ENCODE peak calls at places on chromosomes 12 and 14, in four cellular contexts. One of them, this sample, is unnamed.

GRCh38 chr12:72632286-72632685 is 360.1 kb downstream of the TRHDE start:
- DNase-seq in GM12878: no peak
- DNase-seq in K562: no peak
- DNase-seq in H1: no peak
- DNase-seq in this sample: no peak

GRCh38 chr12:40106202-40106533 is 287 bp upstream of the SLC2A13 start:
- DNase-seq in GM12878: no peak
- DNase-seq in H1: no peak
- DNase-seq in K562: no peak
- DNase-seq in this sample: no peak

GRCh38 chr12:89135976-89136634 is 216.2 kb downstream of the DUSP6 start:
- DNase-seq in K562: no peak
- DNase-seq in GM12878: no peak
- DNase-seq in H1: no peak
- DNase-seq in this sample: no peak

GRCh38 chr12:109529618-109530300 is 43.5 kb downstream of the MMAB start:
- DNase-seq in K562: no peak
- DNase-seq in H1: no peak
- DNase-seq in GM12878: no peak
- DNase-seq in this sample: no peak

GRCh38 chr14:24542346-24542936 is 33.6 kb downstream of the CTSG start:
- DNase-seq in K562: no peak
- DNase-seq in GM12878: no peak
- DNase-seq in H1: no peak
- DNase-seq in this sample: no peak

GRCh38 chr14:68208726-68209125 is 389.1 kb downstream of the RAD51B start:
- DNase-seq in H1: no peak
- DNase-seq in K562: no peak
- DNase-seq in GM12878: no peak
- DNase-seq in this sample: no peak

GRCh38 chr14:60648934-60649814 is at the start of gene SIX1:
- DNase-seq in H1: no peak
- DNase-seq in K562: peak
- DNase-seq in GM12878: no peak
- DNase-seq in this sample: peak

GRCh38 chr12:26878661-26879119 is 45.7 kb upstream of the ITPR2 start:
- DNase-seq in K562: no peak
- DNase-seq in GM12878: no peak
- DNase-seq in H1: no peak
- DNase-seq in this sample: no peak

GRCh38 chr14:102264355-102264754 is 40.6 kb downstream of the MOK start:
- DNase-seq in GM12878: no peak
- DNase-seq in K562: no peak
- DNase-seq in H1: no peak
- DNase-seq in this sample: no peak

GRCh38 chr12:109309441-109310246 is 560 bp upstream of the FOXN4 start:
- DNase-seq in GM12878: no peak
- DNase-seq in K562: no peak
- DNase-seq in H1: no peak
- DNase-seq in this sample: no peak

GRCh38 chr12:13250416-13250815 is 53.9 kb downstream of the EMP1 start:
- DNase-seq in GM12878: no peak
- DNase-seq in K562: no peak
- DNase-seq in H1: no peak
- DNase-seq in this sample: no peak

GRCh38 chr14:89773644-89774316 is 180.8 kb downstream of the EFCAB11 start:
- DNase-seq in H1: peak
- DNase-seq in GM12878: peak
- DNase-seq in K562: peak
- DNase-seq in this sample: peak

GRCh38 chr12:113119980-113120669 is 15.4 kb downstream of the RASAL1 start:
- DNase-seq in GM12878: no peak
- DNase-seq in H1: no peak
- DNase-seq in K562: no peak
- DNase-seq in this sample: no peak

GRCh38 chr12:43728117-43728516 is 30.5 kb downstream of the PUS7L start:
- DNase-seq in K562: no peak
- DNase-seq in H1: no peak
- DNase-seq in GM12878: no peak
- DNase-seq in this sample: no peak

GRCh38 chr12:92715625-92716024 is 12.8 kb downstream of the PLEKHG7 start:
- DNase-seq in H1: no peak
- DNase-seq in K562: no peak
- DNase-seq in GM12878: no peak
- DNase-seq in this sample: no peak

GRCh38 chr14:64838656-64839055 is 41.1 kb downstream of the SPTB start:
- DNase-seq in GM12878: no peak
- DNase-seq in K562: no peak
- DNase-seq in H1: no peak
- DNase-seq in this sample: no peak

GRCh38 chr12:31353730-31354708 is 28.1 kb upstream of the SINHCAF start:
- DNase-seq in K562: no peak
- DNase-seq in H1: no peak
- DNase-seq in GM12878: no peak
- DNase-seq in this sample: no peak

GRCh38 chr14:87712386-87713113 is 280.4 kb downstream of the GALC start:
- DNase-seq in GM12878: no peak
- DNase-seq in K562: no peak
- DNase-seq in H1: no peak
- DNase-seq in this sample: no peak

GRCh38 chr12:79444089-79444488 is 246.7 kb downstream of the PAWR start:
- DNase-seq in H1: no peak
- DNase-seq in K562: no peak
- DNase-seq in GM12878: no peak
- DNase-seq in this sample: no peak

GRCh38 chr12:58026421-58026820 is 85.1 kb downstream of the ATP23 start:
- DNase-seq in K562: no peak
- DNase-seq in H1: no peak
- DNase-seq in GM12878: no peak
- DNase-seq in this sample: no peak

GRCh38 chr12:67645571-67645970 is 3.0 kb upstream of the DYRK2 start:
- DNase-seq in GM12878: no peak
- DNase-seq in H1: no peak
- DNase-seq in K562: no peak
- DNase-seq in this sample: no peak

GRCh38 chr12:130728158-130729058 is 12.3 kb upstream of the RIMBP2 start:
- DNase-seq in GM12878: no peak
- DNase-seq in H1: no peak
- DNase-seq in K562: no peak
- DNase-seq in this sample: no peak

GRCh38 chr14:57066887-57067513 is 201.7 kb downstream of the EXOC5 start:
- DNase-seq in K562: peak
- DNase-seq in GM12878: no peak
- DNase-seq in H1: peak
- DNase-seq in this sample: peak

GRCh38 chr14:79704406-79704805 is 506.9 kb downstream of the DIO2 start:
- DNase-seq in K562: no peak
- DNase-seq in H1: no peak
- DNase-seq in GM12878: no peak
- DNase-seq in this sample: no peak

GRCh38 chr12:106903241-106903950 is 52.3 kb upstream of the TMEM263 start:
- DNase-seq in H1: peak
- DNase-seq in GM12878: no peak
- DNase-seq in K562: peak
- DNase-seq in this sample: peak

GRCh38 chr12:103495158-103495782 is 498 bp downstream of the C12orf42 start:
- DNase-seq in K562: peak
- DNase-seq in H1: peak
- DNase-seq in GM12878: no peak
- DNase-seq in this sample: no peak

GRCh38 chr12:122097641-122098364 is 19.2 kb downstream of the MLXIP start:
- DNase-seq in H1: no peak
- DNase-seq in K562: peak
- DNase-seq in GM12878: no peak
- DNase-seq in this sample: peak

DNA sequence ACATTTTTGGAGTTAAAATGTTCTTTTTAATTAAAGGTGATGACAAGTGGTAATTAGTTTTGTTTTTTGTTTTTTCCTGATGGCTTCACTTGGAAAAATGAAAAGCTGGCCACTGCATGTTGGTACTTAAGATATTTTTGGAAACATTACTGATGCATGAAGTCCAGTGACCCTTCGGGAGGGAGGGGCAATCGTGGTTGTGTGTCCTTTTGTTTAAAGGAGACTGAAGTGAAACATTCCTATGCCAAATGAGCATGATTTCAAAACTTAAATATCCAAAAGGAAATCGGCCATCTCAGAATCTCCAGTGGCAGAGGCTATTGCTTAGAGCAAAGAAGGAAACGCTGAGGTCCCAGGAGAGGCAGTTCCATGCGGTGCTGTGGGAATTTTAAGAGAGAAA is 20.1 kb downstream of the LTBP2 start:
- DNase-seq in K562: no peak
- DNase-seq in GM12878: no peak
- DNase-seq in H1: no peak
- DNase-seq in this sample: no peak
- TF ChIP-seq POLR2AphosphoS5 in K562: no peak
- TF ChIP-seq POLR2AphosphoS5 in GM12878: no peak
- TF ChIP-seq POLR2AphosphoS5 in H1: no peak
- TF ChIP-seq POLR2AphosphoS5 in this sample: no peak

GRCh38 chr14:54366726-54367707 is 29.8 kb upstream of the CDKN3 start:
- DNase-seq in H1: no peak
- DNase-seq in K562: peak
- DNase-seq in GM12878: no peak
- DNase-seq in this sample: peak
- TF ChIP-seq BRCA1 in H1: no peak
- TF ChIP-seq BRCA1 in K562: no peak
- TF ChIP-seq BRCA1 in GM12878: no peak
- TF ChIP-seq BRCA1 in this sample: no peak

GRCh38 chr12:124162151-124163110 is 132.5 kb upstream of the RFLNA start:
- DNase-seq in GM12878: no peak
- DNase-seq in K562: no peak
- DNase-seq in H1: no peak
- DNase-seq in this sample: no peak
- TF ChIP-seq POLR2AphosphoS5 in GM12878: no peak
- TF ChIP-seq POLR2AphosphoS5 in K562: no peak
- TF ChIP-seq POLR2AphosphoS5 in H1: no peak
- TF ChIP-seq POLR2AphosphoS5 in this sample: no peak

DNA sequence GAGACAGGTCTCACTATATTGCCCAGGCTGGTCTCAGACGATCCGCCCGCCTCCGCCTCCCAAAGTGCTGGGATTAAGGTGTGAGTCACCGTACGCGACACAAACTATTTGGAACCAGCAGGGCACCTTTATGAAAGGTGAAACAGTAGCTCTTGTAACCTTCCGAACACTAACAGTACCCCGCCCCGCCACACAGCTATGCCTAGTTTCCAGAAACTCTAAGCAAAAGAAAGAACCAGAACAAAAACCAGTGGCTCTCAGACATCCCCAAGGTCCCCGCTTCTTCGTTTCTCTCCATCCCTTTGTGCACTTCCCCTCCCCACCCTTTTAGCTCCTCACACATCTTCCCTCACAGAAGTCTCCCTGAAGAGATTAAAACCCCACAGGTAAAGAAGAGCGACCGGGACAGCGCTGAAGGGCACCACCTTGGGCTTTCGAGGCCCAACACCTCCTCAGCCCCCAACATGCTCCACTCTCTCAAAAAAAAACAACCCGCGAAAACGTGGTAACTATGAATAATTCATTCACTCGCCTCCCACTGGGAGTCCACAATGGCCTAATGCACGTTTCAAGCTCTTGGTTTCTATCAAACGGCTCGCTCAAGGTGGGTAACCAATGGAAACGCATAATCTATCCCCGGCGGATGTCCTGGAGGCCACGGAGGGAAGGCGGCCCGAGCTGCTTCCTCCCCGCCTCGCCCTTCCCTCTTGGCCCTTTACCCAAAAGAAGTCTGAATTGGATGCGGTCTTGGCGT is 899 bp downstream of the BAG5 start:
- DNase-seq in GM12878: no peak
- DNase-seq in H1: no peak
- DNase-seq in K562: peak
- DNase-seq in this sample: peak
- TF ChIP-seq BRCA1 in GM12878: no peak
- TF ChIP-seq BRCA1 in H1: no peak
- TF ChIP-seq BRCA1 in K562: no peak
- TF ChIP-seq BRCA1 in this sample: no peak

DNA sequence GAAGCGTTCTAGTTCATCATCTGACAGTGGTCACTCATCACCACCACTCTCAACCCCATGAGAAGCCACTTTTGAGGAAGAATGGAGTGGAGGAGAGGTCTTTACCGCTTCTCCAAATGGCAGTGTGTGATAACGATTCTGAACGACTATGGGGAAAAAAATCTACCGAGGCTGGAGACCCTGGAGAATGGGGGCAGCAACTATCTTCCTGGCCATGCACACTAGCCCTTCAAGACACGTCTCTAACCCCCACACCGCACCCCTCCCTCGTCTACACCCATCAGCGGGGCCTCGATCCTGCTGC is 365 bp downstream of the ING4 start:
- DNase-seq in H1: no peak
- DNase-seq in GM12878: no peak
- DNase-seq in K562: peak
- DNase-seq in this sample: no peak
- TF ChIP-seq POLR2AphosphoS5 in H1: no peak
- TF ChIP-seq POLR2AphosphoS5 in GM12878: no peak
- TF ChIP-seq POLR2AphosphoS5 in K562: no peak
- TF ChIP-seq POLR2AphosphoS5 in this sample: no peak

DNA sequence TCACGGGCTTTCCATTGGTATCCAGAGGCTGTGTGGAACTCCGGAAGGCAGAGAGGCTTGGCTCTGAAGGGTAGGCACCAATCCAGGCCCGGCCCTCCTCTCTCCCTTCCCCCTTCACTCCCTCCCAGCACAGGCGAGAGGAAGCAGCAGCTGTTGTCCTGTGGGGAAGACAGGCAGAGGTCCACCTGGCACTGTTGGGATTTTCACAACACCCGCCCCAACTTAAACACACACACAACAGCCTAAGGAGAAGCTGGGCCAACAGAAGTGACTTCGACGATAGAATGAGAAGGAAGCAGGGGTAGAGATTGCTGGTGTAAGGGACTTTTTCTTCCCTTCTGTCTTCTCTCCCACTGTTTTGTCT is 3.1 kb upstream of the RNASE7 start:
- DNase-seq in H1: no peak
- DNase-seq in K562: no peak
- DNase-seq in GM12878: no peak
- DNase-seq in this sample: peak
- TF ChIP-seq BRCA1 in H1: no peak
- TF ChIP-seq BRCA1 in K562: no peak
- TF ChIP-seq BRCA1 in GM12878: no peak
- TF ChIP-seq BRCA1 in this sample: no peak

This sample was measured in HepG2.